ENCODE peak calls at places on chromosomes 11 and 22, in seven cellular contexts. B is SK-N-SH, E is H1, L is HepG2, C is HCT116, V is GM12878, M is K562. J is an unnamed sample.

GRCh38 chr22:19943665-19944026 is 2.0 kb upstream of the TXNRD2 start:
- DNase-seq in V (no peak), M (no peak), E (no peak), L (peak), C (no peak), B (peak), J (no peak)

GRCh38 chr11:30561691-30562412 is 24.3 kb downstream of the MPPED2 start:
- DNase-seq in E (no peak), L (no peak), C (no peak), B (no peak), M (no peak), V (no peak), J (no peak)

GRCh38 chr22:35555351-35555915 is 14.8 kb downstream of the RASD2 start:
- DNase-seq in C (no peak), B (no peak), V (no peak), M (no peak), E (no peak), L (no peak), J (no peak)

GRCh38 chr11:119816660-119817059 is 87.7 kb upstream of the NECTIN1 start:
- DNase-seq in M (no peak), E (no peak), C (no peak), L (no peak), V (no peak), B (no peak), J (no peak)

GRCh38 chr11:120400564-120401364 is 64.6 kb downstream of the ARHGEF12 start:
- DNase-seq in M (no peak), L (peak), V (peak), B (no peak), C (peak), E (no peak), J (no peak)

GRCh38 chr11:69575296-69576068 is 65.5 kb upstream of the CCND1 start:
- DNase-seq in M (no peak), E (no peak), B (no peak), V (no peak), C (no peak), L (no peak), J (no peak)

GRCh38 chr22:49710746-49711145 is 116.9 kb downstream of the BRD1 start:
- DNase-seq in V (no peak), E (no peak), B (no peak), L (no peak), C (no peak), M (no peak), J (no peak)

GRCh38 chr22:32606181-32606580 is 131.6 kb downstream of the FBXO7 start:
- DNase-seq in M (no peak), E (no peak), L (no peak), B (no peak), V (no peak), C (no peak), J (no peak)

GRCh38 chr11:121722431-121723256 is 269.9 kb upstream of the SORL1-AS1 start:
- DNase-seq in M (no peak), V (no peak), C (no peak), E (peak), L (peak), B (peak), J (peak)

GRCh38 chr11:121967131-121967689 is 148.8 kb downstream of the BLID start:
- DNase-seq in L (no peak), M (no peak), C (no peak), B (no peak), E (no peak), V (no peak), J (no peak)

GRCh38 chr11:2193099-2193886 is 21.7 kb upstream of the TH start:
- DNase-seq in M (peak), V (no peak), B (peak), C (no peak), E (no peak), L (no peak), J (no peak)

GRCh38 chr22:39242809-39243442 is 1.9 kb downstream of the PDGFB start:
- DNase-seq in M (peak), E (peak), B (no peak), L (peak), C (no peak), V (no peak), J (no peak)

GRCh38 chr11:26063915-26064314 is 268.0 kb upstream of the ANO3 start:
- DNase-seq in V (no peak), B (no peak), L (no peak), E (no peak), C (no peak), M (no peak), J (no peak)

GRCh38 chr22:50528682-50529415 is 963 bp downstream of the TYMP start:
- DNase-seq in M (no peak), E (peak), V (no peak), B (no peak), C (no peak), L (no peak), J (no peak)

GRCh38 chr11:122617297-122617696 is 38.2 kb upstream of the UBASH3B start:
- DNase-seq in E (no peak), B (no peak), M (no peak), C (no peak), V (no peak), L (no peak), J (no peak)

GRCh38 chr11:92765965-92766371 is 203.5 kb upstream of the MTNR1B start:
- DNase-seq in L (no peak), V (no peak), M (no peak), E (peak), C (no peak), B (peak), J (no peak)

GRCh38 chr11:6655790-6656580 is at the start of gene DCHS1:
- DNase-seq in B (peak), E (peak), M (peak), V (no peak), C (no peak), L (no peak), J (no peak)

GRCh38 chr11:123145220-123145619 is 49.8 kb downstream of the CLMP start:
- DNase-seq in V (no peak), L (peak), B (peak), C (peak), M (no peak), E (no peak), J (no peak)

GRCh38 chr22:38864361-38865191 is 7.4 kb downstream of the CBX6 start:
- DNase-seq in M (no peak), V (no peak), C (no peak), L (no peak), B (no peak), E (no peak), J (no peak)

GRCh38 chr22:30837531-30837930 is 131.0 kb downstream of the MORC2 start:
- DNase-seq in E (no peak), V (no peak), B (no peak), M (no peak), C (no peak), L (no peak), J (no peak)

GRCh38 chr22:44931766-44932165 is 78.0 kb downstream of the PHF21B start:
- DNase-seq in M (no peak), E (no peak), B (peak), C (no peak), V (no peak), L (no peak), J (no peak)

GRCh38 chr11:118005224-118006152 is 19.3 kb downstream of the IL10RA start:
- DNase-seq in L (no peak), B (no peak), C (no peak), E (peak), M (peak), V (no peak), J (no peak)

GRCh38 chr22:27435839-27436581 is 365.5 kb downstream of the MN1 start:
- DNase-seq in V (no peak), L (no peak), M (no peak), C (no peak), E (no peak), B (peak), J (no peak)

GRCh38 chr22:39748877-39749276 is 144.7 kb downstream of the ENTHD1 start:
- DNase-seq in C (no peak), M (no peak), V (no peak), L (no peak), B (no peak), E (no peak), J (no peak)

GRCh38 chr11:75577198-75577597 is 15.1 kb downstream of the SERPINH1 start:
- DNase-seq in M (peak), C (no peak), B (peak), L (no peak), V (no peak), E (peak), J (no peak)
- TF ChIP-seq YY1 in M (no peak), C (no peak), B (no peak), L (no peak), V (no peak), E (no peak), J (no peak)

GRCh38 chr11:18590573-18590972 is 2.0 kb upstream of the UEVLD start:
- DNase-seq in B (no peak), E (peak), M (no peak), L (no peak), C (no peak), V (no peak), J (no peak)

DNA sequence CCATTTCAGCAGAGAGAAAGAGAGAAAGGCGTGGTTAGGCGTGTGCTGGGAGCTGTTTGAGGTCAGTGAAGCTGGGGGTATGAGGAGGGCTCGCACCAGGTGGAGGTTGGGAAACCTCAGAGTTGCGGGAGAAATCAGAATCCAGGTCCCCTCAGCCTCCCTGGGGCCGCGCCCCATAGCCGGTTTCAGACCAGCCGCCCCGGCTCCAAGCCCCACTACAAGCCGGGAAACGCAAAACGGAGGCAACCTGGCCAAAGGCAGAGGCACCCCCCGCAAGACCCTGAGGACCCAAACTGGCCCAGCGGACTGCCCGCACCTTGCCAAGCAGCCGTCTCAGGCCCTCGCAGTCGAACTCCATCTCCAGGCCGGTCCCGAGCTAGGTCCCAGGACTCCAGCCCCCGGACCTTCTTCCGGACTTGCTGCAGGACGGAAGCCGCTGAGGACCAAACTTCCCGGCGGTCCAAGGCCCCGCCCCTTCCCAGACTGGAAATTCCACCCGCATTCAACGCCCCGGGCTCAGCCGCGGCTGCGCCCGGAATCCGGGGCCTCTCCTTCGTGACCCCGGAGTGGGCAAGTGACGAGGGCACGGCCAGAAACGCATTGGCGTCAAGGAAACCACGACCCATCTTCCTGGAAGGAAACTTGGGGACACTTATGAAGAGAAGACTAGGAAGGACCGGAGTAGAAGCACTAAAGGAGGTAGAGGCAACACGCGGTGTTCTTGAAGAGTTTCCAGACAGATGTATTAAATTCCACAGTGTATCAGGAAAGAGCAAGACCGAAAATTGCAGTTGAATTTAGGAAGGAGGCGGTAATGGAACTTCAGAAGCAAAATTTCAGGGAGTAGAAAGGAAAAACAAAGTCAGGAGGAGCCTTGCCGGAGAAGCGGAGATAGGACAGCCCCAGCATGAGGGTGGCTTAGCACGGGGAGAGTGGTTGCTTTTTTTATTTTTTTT is at the start of gene UEVLD:
- DNase-seq in L (peak), M (peak), B (peak), E (peak), C (peak), V (peak), J (peak)
- TF ChIP-seq YY1 in L (peak), M (no peak), B (peak), E (peak), C (peak), V (peak), J (no peak)

DNA sequence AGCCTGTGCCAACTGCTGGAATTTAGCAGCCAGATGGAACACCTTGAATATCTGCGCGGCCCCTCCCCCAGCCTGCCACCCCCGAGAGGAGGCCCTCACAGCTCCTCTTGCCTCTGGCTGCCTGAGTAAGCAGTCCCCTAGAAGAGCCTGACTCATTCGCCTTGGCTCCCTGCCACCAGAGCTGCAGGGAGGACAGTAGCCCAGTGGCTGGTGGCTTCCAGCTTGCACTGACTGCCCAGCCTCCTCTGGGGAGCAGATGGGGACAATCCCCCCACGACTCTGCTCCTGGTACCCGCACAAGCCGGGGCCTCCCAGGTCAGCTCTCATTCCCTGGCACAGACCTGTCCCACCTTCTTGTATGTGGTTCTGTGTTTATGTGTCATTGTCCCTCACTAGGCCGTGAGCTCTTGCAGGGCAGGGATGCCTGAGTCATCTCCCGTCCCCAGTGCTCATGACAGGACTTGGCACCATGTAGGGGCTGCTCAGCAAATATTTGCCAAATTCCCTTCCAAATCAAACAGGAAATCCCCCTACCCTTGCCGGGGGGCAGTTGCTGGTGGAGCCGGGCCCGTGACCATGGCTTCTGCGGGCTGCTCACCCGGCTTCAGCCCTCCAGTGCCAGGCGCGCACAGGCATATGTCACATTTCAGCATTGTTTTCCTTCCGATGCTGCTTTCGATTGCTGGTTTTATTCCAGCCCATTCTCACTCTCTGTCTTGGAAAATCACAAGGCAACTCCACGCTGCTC is 43.6 kb downstream of the CACNG2 start:
- DNase-seq in L (peak), C (peak), E (no peak), V (no peak), B (peak), M (peak), J (no peak)
- TF ChIP-seq YY1 in L (no peak), C (no peak), E (no peak), V (no peak), B (no peak), M (no peak), J (no peak)

GRCh38 chr22:41531736-41532477 is 12.4 kb downstream of the POLR3H start:
- DNase-seq in V (no peak), M (no peak), L (no peak), E (no peak), C (no peak), B (no peak), J (no peak)
- TF ChIP-seq YY1 in V (no peak), M (no peak), L (no peak), E (no peak), C (no peak), B (no peak), J (no peak)

DNA sequence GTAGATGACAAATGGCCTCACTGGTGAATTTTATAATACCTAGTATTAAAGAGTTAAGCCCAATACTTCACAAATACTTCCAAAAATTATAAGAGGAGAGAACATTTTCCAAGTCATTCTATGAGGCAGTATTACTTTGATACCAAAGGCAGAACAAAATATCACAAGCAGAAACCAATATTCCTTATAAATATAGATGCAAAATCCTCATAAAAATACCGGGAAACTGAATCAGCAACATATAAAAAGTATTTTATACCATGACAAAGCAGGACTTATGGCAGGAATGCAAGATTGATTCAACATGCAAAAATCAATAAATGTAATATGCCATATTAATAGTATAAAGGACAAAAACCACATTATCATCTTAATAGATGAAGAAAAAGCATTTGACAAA is 22.1 kb upstream of the AMPD3 start:
- DNase-seq in M (no peak), E (no peak), C (no peak), L (no peak), B (no peak), V (no peak), J (no peak)
- TF ChIP-seq YY1 in M (no peak), E (no peak), C (no peak), L (no peak), B (no peak), V (no peak), J (no peak)

GRCh38 chr11:109512680-109513079 is 90.7 kb downstream of the C11orf87 start:
- DNase-seq in B (no peak), C (no peak), E (no peak), L (no peak), V (no peak), M (no peak), J (no peak)
- TF ChIP-seq YY1 in B (no peak), C (no peak), E (no peak), L (no peak), V (no peak), M (no peak), J (no peak)

DNA sequence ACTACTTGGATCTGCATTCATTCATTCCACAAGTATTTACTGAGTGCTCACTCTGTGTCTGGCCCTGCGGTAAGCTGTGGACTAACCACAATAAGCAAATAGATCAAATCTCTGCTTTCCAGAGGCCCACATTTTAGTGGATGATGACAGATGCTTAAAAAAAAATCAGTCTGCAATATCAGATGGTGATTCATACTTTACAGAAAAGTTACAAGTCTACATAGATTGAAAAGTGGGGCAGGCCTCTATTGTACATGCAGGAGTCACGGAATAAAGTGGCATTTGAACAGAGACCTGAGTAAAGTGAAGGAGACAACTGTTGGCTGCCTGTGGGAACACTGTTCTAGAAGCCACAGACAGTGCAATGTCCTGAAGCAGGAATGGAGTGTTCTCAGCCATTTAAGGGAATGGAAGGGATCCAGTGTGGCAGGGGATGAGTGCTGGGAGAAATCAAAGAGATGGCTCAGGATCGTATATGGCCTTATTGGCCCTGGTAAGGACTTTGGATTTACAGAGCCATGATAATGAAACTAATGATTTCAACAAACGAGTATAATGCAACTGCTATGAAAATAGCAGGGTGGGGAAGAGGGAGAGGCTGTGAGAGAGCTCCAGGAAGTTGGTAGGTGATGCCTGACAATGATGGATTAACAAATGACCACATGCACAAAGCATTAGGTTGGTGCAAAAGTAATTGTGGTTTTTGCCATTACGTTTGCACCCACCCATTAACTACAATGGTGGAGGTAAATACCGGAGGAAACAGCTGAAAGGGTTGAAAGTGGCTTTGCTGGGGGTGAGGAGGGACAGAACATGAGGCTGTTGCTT is 31.1 kb downstream of the TMEM45B start:
- DNase-seq in C (no peak), E (no peak), V (peak), B (no peak), L (peak), M (no peak), J (no peak)
- TF ChIP-seq YY1 in C (no peak), E (no peak), V (no peak), B (no peak), L (no peak), M (no peak), J (no peak)

GRCh38 chr11:64568041-64568571 is 22.9 kb upstream of the SLC22A12 start:
- DNase-seq in L (no peak), M (no peak), E (no peak), B (no peak), C (no peak), V (no peak), J (no peak)

GRCh38 chr11:64564419-64564818 is 26.6 kb upstream of the SLC22A12 start:
- DNase-seq in M (no peak), V (no peak), C (no peak), L (no peak), E (no peak), B (no peak), J (no peak)

GRCh38 chr11:64566915-64567882 is 23.8 kb upstream of the SLC22A12 start:
- DNase-seq in C (no peak), V (no peak), E (no peak), B (peak), L (no peak), M (no peak), J (no peak)

GRCh38 chr11:64564947-64565889 is 25.8 kb upstream of the SLC22A12 start:
- DNase-seq in E (peak), L (peak), C (no peak), V (no peak), B (peak), M (no peak), J (peak)

DNA sequence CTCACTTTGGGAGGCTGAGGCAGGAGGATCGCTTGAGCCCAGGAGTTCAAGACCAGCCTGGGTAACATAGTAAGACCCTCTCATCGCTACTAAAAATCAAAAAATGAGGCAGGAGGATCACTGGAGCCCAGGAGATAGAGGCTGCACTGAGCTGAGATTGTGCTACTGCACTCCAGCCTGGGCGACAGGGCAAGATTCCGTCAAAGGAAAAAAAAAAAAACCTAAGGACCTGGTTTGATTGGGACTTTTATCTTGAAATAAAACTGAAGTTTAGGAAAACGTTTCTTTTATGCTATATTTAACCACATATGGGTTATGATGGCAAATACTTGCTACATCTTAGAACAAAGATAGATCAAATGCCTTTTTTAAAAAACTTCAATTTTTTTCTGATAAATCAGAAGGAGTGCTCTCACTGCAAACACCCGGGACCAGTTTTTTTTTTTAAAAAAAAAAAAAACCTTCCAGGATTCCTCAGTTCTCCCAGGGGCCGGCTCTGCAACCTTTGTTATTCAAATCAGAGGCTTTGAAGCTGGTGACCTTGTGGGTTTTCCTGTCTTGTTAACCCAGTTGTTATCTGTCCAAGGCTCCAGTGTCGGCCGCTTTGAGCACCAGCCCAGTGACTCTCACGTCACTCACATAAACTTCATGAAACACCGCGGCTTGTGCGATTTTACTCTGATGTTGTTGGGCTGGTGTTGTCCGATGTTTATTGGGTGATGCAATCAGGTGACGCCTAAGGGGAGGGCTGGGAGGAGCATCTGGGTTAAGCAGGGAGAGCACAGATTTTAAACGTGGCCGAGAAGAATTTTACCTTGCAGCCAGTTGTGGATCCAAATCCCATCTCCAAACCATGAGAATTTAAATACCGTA is 24.7 kb upstream of the SLC22A12 start:
- DNase-seq in E (peak), M (peak), C (peak), B (peak), V (no peak), L (peak), J (peak)
- TF ChIP-seq YY1 in E (no peak), M (no peak), C (no peak), B (no peak), V (no peak), L (no peak), J (no peak)

GRCh38 chr11:111980062-111980461 is 42.9 kb downstream of the DIXDC1 start:
- DNase-seq in B (peak), V (no peak), M (no peak), C (no peak), E (no peak), L (no peak), J (no peak)
- TF ChIP-seq YY1 in B (no peak), V (no peak), M (no peak), C (no peak), E (no peak), L (no peak), J (no peak)